ENCODE peak calls at places on chromosomes 6 and 20, in four cellular contexts. J, K, O and I are unnamed samples.

GRCh38 chr6:30814137-30815084 is 69.9 kb upstream of the DDR1 start:
- DNase-seq in O (peak), K (peak), J (no peak), I (no peak)

GRCh38 chr20:54980321-54980960 is 505.0 kb downstream of the DOK5 start:
- DNase-seq in J (no peak), K (peak), O (peak), I (no peak)

GRCh38 chr20:9185511-9185910 is 116.6 kb downstream of the PLCB4 start:
- DNase-seq in K (peak), O (no peak), J (no peak), I (no peak)

GRCh38 chr20:45070932-45071632 is 29.8 kb downstream of the KCNS1 start:
- DNase-seq in K (peak), J (no peak), O (no peak), I (no peak)

GRCh38 chr6:105593056-105593455 is 190.2 kb upstream of the PREP start:
- DNase-seq in J (no peak), O (peak), K (peak), I (no peak)

GRCh38 chr6:151763938-151764680 is 43.4 kb upstream of the ESR1 start:
- DNase-seq in O (peak), J (peak), K (peak), I (peak)

GRCh38 chr6:148771212-148771601 is 24.4 kb downstream of the UST start:
- DNase-seq in O (no peak), J (peak), K (no peak), I (no peak)

GRCh38 chr6:159766923-159767322 is 5.1 kb downstream of the ACAT2 start:
- DNase-seq in K (no peak), J (no peak), O (no peak), I (no peak)

GRCh38 chr20:52084727-52085126 is 106.9 kb downstream of the ZFP64 start:
- DNase-seq in J (no peak), K (no peak), O (no peak), I (no peak)